ENCODE peak calls at places on chromosomes 2 and 18, in four cellular contexts. A, P, I and U are unnamed samples.

GRCh38 chr2:101883860-101884259 is 107.9 kb upstream of the IL1R2 start:
- DNase-seq in A (no peak), P (peak), I (no peak), U (peak)

GRCh38 chr2:134079373-134079772 is 174.5 kb upstream of the MGAT5 start:
- DNase-seq in A (no peak), P (no peak), I (no peak), U (peak)

GRCh38 chr2:238700122-238700457 is 147.8 kb upstream of the TWIST2 start:
- DNase-seq in A (no peak), P (no peak), I (no peak), U (no peak)

GRCh38 chr18:48333563-48333962 is 75.6 kb downstream of the ZBTB7C start:
- DNase-seq in A (no peak), P (no peak), I (no peak), U (no peak)

GRCh38 chr18:26978812-26979341 is 113.4 kb upstream of the AQP4 start:
- DNase-seq in A (no peak), P (peak), I (no peak), U (peak)

GRCh38 chr2:127388423-127389164 is 819 bp upstream of the MAP3K2 start:
- DNase-seq in A (no peak), P (no peak), I (no peak), U (peak)

GRCh38 chr2:3277050-3277747 is 100.4 kb downstream of the EIPR1 start:
- DNase-seq in A (no peak), P (no peak), I (no peak), U (no peak)

GRCh38 chr2:177030391-177031000 is 182.1 kb upstream of the HNRNPA3 start:
- DNase-seq in A (no peak), P (no peak), I (no peak), U (no peak)